ENCODE peak calls at places on chromosome 22, in seven cellular contexts. L is HCT116, V is erythroblast, H is IMR-90, J is heart left ventricle, T is A549, N is body of pancreas. P is an unnamed sample.

GRCh38 chr22:39545310-39546063 is 12.9 kb upstream of the RPS19BP1 start:
- DNase-seq in L (no peak), V (peak), H (no peak), J (no peak), T (no peak), N (peak), P (no peak)

GRCh38 chr22:48938741-48939140 is 888.9 kb downstream of the BRD1 start:
- DNase-seq in L (no peak), V (no peak), H (no peak), J (no peak), T (no peak), N (no peak), P (no peak)

GRCh38 chr22:39080993-39081513 is 4.0 kb downstream of the APOBEC3G start:
- DNase-seq in L (no peak), V (no peak), H (no peak), J (no peak), T (no peak), N (no peak), P (no peak)

GRCh38 chr22:29477919-29478318 is 2.1 kb upstream of the NEFH start:
- DNase-seq in L (no peak), V (peak), H (no peak), J (no peak), T (peak), N (no peak), P (no peak)

GRCh38 chr22:40289991-40290459 is 56.3 kb upstream of the ADSL start:
- DNase-seq in L (no peak), V (no peak), H (no peak), J (no peak), T (no peak), N (no peak), P (no peak)

GRCh38 chr22:45877036-45877380 is 100.0 kb downstream of the WNT7B start:
- DNase-seq in L (no peak), V (no peak), H (no peak), J (no peak), T (no peak), N (no peak), P (no peak)

GRCh38 chr22:45692549-45692948 is 20.9 kb downstream of the ATXN10 start:
- DNase-seq in L (no peak), V (no peak), H (peak), J (no peak), T (peak), N (no peak), P (no peak)

GRCh38 chr22:38067771-38068360 is 10.7 kb downstream of the PICK1 start:
- DNase-seq in L (no peak), V (no peak), H (no peak), J (no peak), T (no peak), N (no peak), P (no peak)

GRCh38 chr22:30307026-30307574 is 17.8 kb upstream of the CASTOR1 start:
- DNase-seq in L (no peak), V (no peak), H (no peak), J (no peak), T (no peak), N (no peak), P (no peak)

GRCh38 chr22:29109853-29110252 is 37.0 kb downstream of the KREMEN1 start:
- DNase-seq in L (no peak), V (no peak), H (peak), J (no peak), T (no peak), N (no peak), P (no peak)

GRCh38 chr22:24761888-24762675 is 12.4 kb downstream of the PIWIL3 start:
- DNase-seq in L (no peak), V (no peak), H (peak), J (no peak), T (no peak), N (no peak), P (no peak)

GRCh38 chr22:41621099-41621910 is at the start of gene XRCC6:
- DNase-seq in L (peak), V (peak), H (peak), J (peak), T (peak), N (peak), P (peak)
- TF ChIP-seq POLR2A in L (peak), V (peak), H (peak), J (peak), T (peak), N (peak), P (peak)

GRCh38 chr22:22692707-22693530 is 48.5 kb downstream of the GGTLC2 start:
- DNase-seq in L (no peak), V (peak), H (peak), J (no peak), T (peak), N (peak), P (no peak)
- TF ChIP-seq POLR2A in L (no peak), V (no peak), H (no peak), J (no peak), T (no peak), N (no peak), P (no peak)

DNA sequence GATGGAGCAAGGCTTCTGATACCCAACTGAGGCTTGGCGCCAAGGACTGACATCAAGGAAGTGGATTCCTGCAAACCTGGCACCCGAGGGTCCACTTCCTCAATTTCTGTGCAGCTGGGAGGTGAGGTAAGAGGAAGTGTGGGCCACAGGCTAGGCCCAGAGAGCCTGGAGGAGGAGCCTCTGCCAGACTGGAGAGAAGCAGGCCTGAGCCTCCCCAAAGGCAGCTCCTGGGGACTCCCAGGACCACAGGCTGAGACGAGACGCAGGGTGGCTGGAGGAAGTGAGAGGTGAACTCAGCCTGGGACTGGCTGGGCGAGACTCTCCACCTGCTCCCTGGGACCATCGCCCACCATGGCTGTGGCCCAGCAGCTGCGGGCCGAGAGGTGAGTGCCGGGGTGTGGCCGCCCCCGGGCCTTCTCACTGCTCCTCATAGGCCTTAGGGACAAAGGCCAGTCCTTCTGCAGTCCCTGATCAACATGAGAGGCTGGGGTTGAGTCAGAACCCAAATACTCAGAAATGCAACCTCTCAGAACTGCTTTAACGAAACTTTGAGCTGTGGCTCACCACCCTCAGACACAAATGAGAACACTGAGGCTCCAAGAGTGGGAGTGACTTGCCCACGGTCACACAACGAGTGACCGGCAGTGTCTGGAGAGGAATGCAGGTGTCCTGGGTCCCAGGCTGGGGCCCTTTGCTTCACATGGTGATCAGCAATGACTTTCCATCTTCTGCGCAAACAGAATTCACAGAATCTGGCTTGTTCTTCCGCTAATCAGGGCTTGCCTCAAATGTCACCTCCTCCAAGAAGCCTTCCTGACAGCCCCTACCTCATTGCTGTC is at the start of gene NCF4:
- DNase-seq in L (no peak), V (peak), H (no peak), J (peak), T (no peak), N (peak), P (no peak)
- TF ChIP-seq POLR2A in L (no peak), V (peak), H (no peak), J (no peak), T (no peak), N (no peak), P (no peak)

GRCh38 chr22:35133702-35134395 is 67.9 kb downstream of the ISX start:
- DNase-seq in L (no peak), V (no peak), H (no peak), J (no peak), T (no peak), N (no peak), P (no peak)

GRCh38 chr22:35131423-35132050 is 65.6 kb downstream of the ISX start:
- DNase-seq in L (no peak), V (no peak), H (no peak), J (no peak), T (no peak), N (no peak), P (no peak)

GRCh38 chr22:35135165-35135564 is 69.2 kb downstream of the ISX start:
- DNase-seq in L (no peak), V (no peak), H (no peak), J (no peak), T (no peak), N (no peak), P (no peak)

GRCh38 chr22:35132568-35132967 is 66.6 kb downstream of the ISX start:
- DNase-seq in L (no peak), V (no peak), H (no peak), J (no peak), T (no peak), N (no peak), P (no peak)

DNA sequence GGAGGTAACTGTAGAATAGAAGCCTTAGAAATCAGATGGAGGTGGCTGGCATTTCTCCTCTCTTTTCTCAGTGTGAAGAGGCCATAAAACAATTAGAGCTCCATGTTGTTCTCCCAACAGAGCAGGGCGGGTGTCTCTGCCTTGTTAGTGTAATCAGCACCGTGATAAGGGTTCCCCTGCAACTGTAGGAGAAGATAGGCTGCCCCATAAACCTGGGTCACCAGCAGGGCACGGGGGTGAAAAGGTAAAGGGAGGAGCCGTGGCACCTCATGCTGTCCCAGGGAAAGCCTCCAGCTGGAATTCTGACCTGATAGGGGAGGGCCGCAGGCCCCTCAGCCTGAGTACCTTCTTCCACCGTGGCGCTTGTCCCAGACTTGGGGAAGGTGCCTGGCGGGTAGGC is 68.7 kb downstream of the ISX start:
- DNase-seq in L (no peak), V (no peak), H (no peak), J (no peak), T (no peak), N (no peak), P (no peak)
- TF ChIP-seq POLR2A in L (no peak), V (no peak), H (no peak), J (no peak), T (no peak), N (no peak), P (no peak)

GRCh38 chr22:16955081-16955480 is 52.9 kb downstream of the GAB4 start:
- DNase-seq in L (no peak), V (no peak), H (no peak), J (no peak), T (no peak), N (no peak), P (no peak)
- TF ChIP-seq POLR2A in L (no peak), V (no peak), H (no peak), J (no peak), T (no peak), N (no peak), P (no peak)

GRCh38 chr22:44309137-44309536 is 3.6 kb downstream of the SHISAL1 start:
- DNase-seq in L (peak), V (peak), H (peak), J (no peak), T (peak), N (peak), P (peak)

GRCh38 chr22:44305455-44305854 is 7.3 kb downstream of the SHISAL1 start:
- DNase-seq in L (no peak), V (no peak), H (no peak), J (no peak), T (no peak), N (no peak), P (no peak)

GRCh38 chr22:44305888-44306287 is 6.9 kb downstream of the SHISAL1 start:
- DNase-seq in L (no peak), V (no peak), H (no peak), J (no peak), T (no peak), N (peak), P (no peak)

GRCh38 chr22:44309647-44310046 is 3.1 kb downstream of the SHISAL1 start:
- DNase-seq in L (no peak), V (no peak), H (no peak), J (no peak), T (no peak), N (no peak), P (no peak)

GRCh38 chr22:44307509-44308169 is 5.1 kb downstream of the SHISAL1 start:
- DNase-seq in L (no peak), V (no peak), H (peak), J (peak), T (no peak), N (peak), P (no peak)
- TF ChIP-seq POLR2A in L (no peak), V (no peak), H (no peak), J (no peak), T (no peak), N (no peak), P (no peak)

GRCh38 chr22:49971232-49972162 is 10.9 kb downstream of the PIM3 start:
- DNase-seq in L (no peak), V (peak), H (no peak), J (peak), T (peak), N (peak), P (peak)
- TF ChIP-seq POLR2A in L (peak), V (peak), H (peak), J (no peak), T (peak), N (no peak), P (no peak)

P was measured in H54.